ENCODE peak calls at places on chromosomes 12 and 14, in eight cellular contexts. X is PC-9, M is HL-60, R is thyroid gland, L is SK-N-SH, O is body of pancreas, P is HCT116, S is AG04450. G is an unnamed sample.

GRCh38 chr12:20596036-20596435 is 99.1 kb upstream of the SLCO1C1 start:
- DNase-seq in X (no peak), M (no peak), R (no peak), L (no peak), O (no peak), P (no peak), S (no peak), G (no peak)

GRCh38 chr14:105427893-105428485 is 8.4 kb downstream of the MTA1 start:
- DNase-seq in X (no peak), M (no peak), R (no peak), L (no peak), O (no peak), P (no peak), S (no peak), G (no peak)

GRCh38 chr14:89616425-89617141 is 199.6 kb upstream of the FOXN3 start:
- DNase-seq in X (no peak), M (no peak), R (no peak), L (peak), O (no peak), P (no peak), S (no peak), G (peak)

GRCh38 chr12:80792861-80793260 is 76.1 kb downstream of the MYF5 start:
- DNase-seq in X (no peak), M (no peak), R (no peak), L (no peak), O (no peak), P (no peak), S (no peak), G (no peak)

GRCh38 chr14:84686550-84686949 is 843.4 kb upstream of the FLRT2 start:
- DNase-seq in X (no peak), M (no peak), R (no peak), L (no peak), O (no peak), P (no peak), S (no peak), G (no peak)

GRCh38 chr14:94062344-94062904 is 18.6 kb downstream of the DDX24 start:
- DNase-seq in X (no peak), M (no peak), R (no peak), L (no peak), O (no peak), P (no peak), S (no peak), G (no peak)

GRCh38 chr14:103121846-103122577 is 1.2 kb upstream of the TNFAIP2 start:
- DNase-seq in X (peak), M (peak), R (peak), L (peak), O (peak), P (no peak), S (no peak), G (peak)

GRCh38 chr12:5200276-5201087 is 156.8 kb downstream of the KCNA5 start:
- DNase-seq in X (no peak), M (peak), R (peak), L (peak), O (peak), P (peak), S (no peak), G (peak)

GRCh38 chr14:95516554-95517209 is at the start of gene SYNE3:
- DNase-seq in X (no peak), M (no peak), R (peak), L (peak), O (no peak), P (no peak), S (no peak), G (peak)

GRCh38 chr12:76198839-76199238 is 114.4 kb upstream of the NAP1L1 start:
- DNase-seq in X (no peak), M (no peak), R (no peak), L (no peak), O (no peak), P (no peak), S (no peak), G (no peak)

GRCh38 chr14:70254476-70254961 is 65.8 kb upstream of the SLC8A3 start:
- DNase-seq in X (no peak), M (no peak), R (peak), L (peak), O (peak), P (no peak), S (no peak), G (peak)

GRCh38 chr14:35403085-35403396 is 1.5 kb downstream of the NFKBIA start:
- DNase-seq in X (no peak), M (no peak), R (peak), L (no peak), O (peak), P (no peak), S (no peak), G (no peak)

GRCh38 chr12:95487024-95487423 is 13.1 kb downstream of the METAP2 start:
- DNase-seq in X (no peak), M (peak), R (no peak), L (no peak), O (no peak), P (no peak), S (no peak), G (no peak)

GRCh38 chr12:121464331-121464730 is 64.4 kb downstream of the RNF34 start:
- DNase-seq in X (no peak), M (no peak), R (no peak), L (no peak), O (no peak), P (no peak), S (no peak), G (no peak)

GRCh38 chr14:89359477-89360222 is 57.4 kb downstream of the FOXN3 start:
- DNase-seq in X (no peak), M (no peak), R (no peak), L (no peak), O (peak), P (no peak), S (no peak), G (no peak)

GRCh38 chr14:50667491-50668007 is 557 bp downstream of the SAV1 start:
- DNase-seq in X (no peak), M (no peak), R (peak), L (peak), O (peak), P (no peak), S (no peak), G (no peak)

GRCh38 chr12:123057505-123058265 is 77.2 kb downstream of the ARL6IP4 start:
- DNase-seq in X (no peak), M (no peak), R (no peak), L (no peak), O (no peak), P (no peak), S (no peak), G (no peak)

GRCh38 chr14:101193845-101194355 is 290.4 kb upstream of the RTL1 start:
- DNase-seq in X (no peak), M (no peak), R (no peak), L (no peak), O (peak), P (no peak), S (no peak), G (no peak)

GRCh38 chr12:101969-102878 is 35.7 kb downstream of the IQSEC3 start:
- DNase-seq in X (no peak), M (no peak), R (no peak), L (peak), O (no peak), P (peak), S (no peak), G (no peak)

GRCh38 chr14:64951724-64952123 is 9.2 kb upstream of the GPX2 start:
- DNase-seq in X (no peak), M (no peak), R (no peak), L (no peak), O (no peak), P (no peak), S (no peak), G (no peak)

GRCh38 chr12:118120579-118121363 is 15.2 kb upstream of the PEBP1 start:
- DNase-seq in X (no peak), M (peak), R (peak), L (peak), O (peak), P (no peak), S (peak), G (peak)

GRCh38 chr12:89179983-89180382 is 172.3 kb downstream of the DUSP6 start:
- DNase-seq in X (peak), M (peak), R (peak), L (peak), O (no peak), P (no peak), S (no peak), G (peak)

GRCh38 chr12:29783773-29784666 is at the start of gene TMTC1:
- DNase-seq in X (no peak), M (no peak), R (peak), L (peak), O (peak), P (no peak), S (no peak), G (peak)

GRCh38 chr12:51863921-51864700 is 15.6 kb upstream of the FIGNL2 start:
- DNase-seq in X (no peak), M (no peak), R (no peak), L (peak), O (no peak), P (no peak), S (no peak), G (peak)

GRCh38 chr12:712172-712863 is 40.1 kb upstream of the WNK1 start:
- DNase-seq in X (peak), M (no peak), R (no peak), L (no peak), O (no peak), P (no peak), S (no peak), G (peak)

DNA sequence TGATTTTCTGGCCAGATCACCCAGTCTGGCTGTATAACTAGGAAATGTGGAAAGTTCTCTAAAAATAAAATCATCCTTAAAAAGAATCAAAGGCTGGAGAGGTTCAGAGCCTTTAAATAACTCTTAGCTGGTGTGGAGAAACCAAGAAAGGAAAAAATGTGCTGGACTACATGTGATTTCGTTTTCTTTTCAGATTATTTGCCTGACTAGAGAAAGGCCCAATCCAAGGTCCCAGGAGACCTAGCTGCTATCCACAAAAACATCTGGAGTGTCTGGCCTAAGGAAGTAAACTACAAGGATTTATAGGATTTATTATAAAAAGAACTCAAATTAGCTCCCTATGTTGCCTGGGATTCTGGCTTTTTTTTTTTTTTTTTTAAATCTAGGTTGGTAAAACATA is 773 bp upstream of the TMEM30B start:
- DNase-seq in X (no peak), M (no peak), R (no peak), L (no peak), O (no peak), P (no peak), S (no peak), G (no peak)
- TF ChIP-seq CTCF in X (no peak), M (no peak), R (no peak), L (no peak), O (no peak), P (no peak), S (no peak), G (no peak)

DNA sequence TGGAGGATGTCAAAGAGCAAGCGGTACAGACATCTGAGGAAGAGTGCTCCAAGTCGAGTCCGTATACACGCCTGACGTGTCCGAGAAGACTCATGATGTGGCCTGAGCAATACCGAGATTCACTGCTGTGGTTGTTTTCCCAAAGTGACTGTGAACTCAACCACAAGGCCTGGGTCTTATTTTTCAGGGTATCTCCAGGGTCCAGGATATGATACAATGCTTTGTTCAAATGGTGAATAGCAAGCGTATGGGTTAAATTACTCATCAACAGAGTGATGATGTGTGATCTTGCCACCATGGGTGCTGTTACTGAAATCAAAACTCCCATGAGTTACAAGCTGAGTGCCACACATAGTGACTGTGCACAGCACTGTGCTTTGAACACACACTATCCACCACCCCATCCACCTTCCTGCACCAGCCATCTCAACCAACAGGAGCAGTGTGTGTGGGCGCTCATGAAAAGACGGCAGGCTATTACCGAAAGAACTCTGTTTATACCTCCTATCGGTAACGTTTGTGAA is 109.6 kb downstream of the BCAT1 start:
- DNase-seq in X (no peak), M (no peak), R (no peak), L (no peak), O (no peak), P (no peak), S (no peak), G (no peak)
- H3K27ac ChIP-seq in X (no peak), M (no peak), R (no peak), L (peak), O (no peak), P (no peak), S (no peak), G (no peak)

GRCh38 chr14:81613341-81614045 is 79.8 kb upstream of the SEL1L start:
- DNase-seq in X (no peak), M (no peak), R (no peak), L (no peak), O (no peak), P (no peak), S (no peak), G (no peak)
- H3K4me3 ChIP-seq in X (no peak), M (no peak), R (no peak), L (no peak), O (no peak), P (no peak), S (no peak), G (no peak)

DNA sequence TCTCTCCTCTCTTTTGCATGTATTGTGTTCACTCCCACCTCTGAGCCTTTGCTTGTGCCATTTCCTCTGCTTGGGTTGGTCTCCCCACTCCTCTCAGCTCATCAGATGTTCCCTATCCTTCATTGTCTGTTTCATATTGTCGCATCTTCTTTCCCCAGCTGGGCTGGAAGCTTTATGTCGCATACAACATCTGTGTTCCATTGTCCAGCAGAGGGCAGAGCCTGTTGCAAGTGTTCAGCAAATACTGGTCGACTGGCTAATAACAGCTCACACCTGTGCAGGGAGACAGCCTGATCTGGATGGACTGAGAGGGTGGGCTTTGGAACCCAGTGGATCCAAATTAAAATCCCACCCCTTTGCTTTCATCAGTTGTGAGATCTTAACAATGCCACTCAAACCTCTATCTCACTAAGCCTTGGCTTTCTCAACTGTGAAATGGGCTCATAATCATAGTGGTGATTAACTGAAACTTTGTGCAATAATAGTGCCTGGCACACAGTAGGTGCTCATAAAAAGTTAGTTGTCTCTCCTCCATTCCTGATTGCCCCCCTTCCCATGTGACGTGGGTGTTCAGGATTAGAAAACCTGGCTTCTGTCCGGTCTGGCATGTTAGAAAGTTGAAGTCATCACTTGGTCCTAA is 75.8 kb downstream of the RIN3 start:
- DNase-seq in X (no peak), M (no peak), R (no peak), L (no peak), O (no peak), P (no peak), S (no peak), G (peak)
- TF ChIP-seq CTCF in X (peak), M (no peak), R (no peak), L (peak), O (no peak), P (peak), S (peak), G (peak)

DNA sequence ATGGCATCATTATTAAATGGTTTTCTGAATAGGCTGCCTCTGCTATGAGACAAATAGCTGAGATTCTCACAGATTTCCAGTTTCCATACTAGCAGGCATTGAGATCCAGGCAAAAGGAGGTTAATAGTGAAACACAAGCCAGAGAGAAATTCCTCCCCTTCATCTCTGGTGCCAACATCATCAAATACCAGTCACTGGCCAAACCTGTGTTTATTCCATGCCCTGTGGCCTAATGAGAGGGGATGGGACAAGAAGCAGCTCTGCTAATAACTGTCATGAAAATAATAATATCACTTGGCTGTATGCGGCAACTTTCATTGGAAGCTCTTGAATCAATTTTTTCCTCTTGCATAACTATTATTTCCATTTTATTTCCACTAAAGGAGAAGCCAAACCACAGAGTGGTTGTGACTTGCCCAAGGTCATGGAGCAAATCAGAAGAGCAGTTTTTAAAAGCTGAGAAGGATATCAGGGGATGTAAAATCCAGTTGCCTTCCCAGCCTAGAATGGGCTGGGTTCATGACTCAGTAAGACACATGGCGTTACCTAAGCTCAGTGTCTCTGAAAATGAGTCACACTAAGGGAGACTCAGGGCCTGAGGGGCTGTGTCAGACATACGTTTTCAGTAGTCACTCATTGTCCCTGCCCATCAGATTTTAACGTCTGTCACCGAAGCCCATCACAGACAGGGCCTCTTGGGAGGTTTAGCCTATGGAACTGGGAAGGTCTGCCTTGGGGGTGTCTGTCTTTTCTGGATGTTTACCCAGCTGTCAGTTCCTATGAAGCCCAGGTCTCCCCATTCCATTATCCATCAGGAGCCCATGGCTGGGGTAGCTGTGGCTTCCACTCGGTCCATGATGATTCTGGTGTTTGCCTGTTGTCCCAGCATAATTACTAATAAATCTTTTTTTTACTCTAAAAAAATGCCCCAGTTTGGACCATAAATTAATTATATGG is 208.8 kb upstream of the EEA1 start:
- DNase-seq in X (peak), M (peak), R (no peak), L (no peak), O (no peak), P (peak), S (no peak), G (no peak)
- H3K27ac ChIP-seq in X (peak), M (peak), R (no peak), L (peak), O (no peak), P (no peak), S (no peak), G (no peak)

GRCh38 chr12:66288121-66288520 is 14.2 kb upstream of the HELB start:
- DNase-seq in X (no peak), M (no peak), R (no peak), L (no peak), O (no peak), P (no peak), S (no peak), G (no peak)
- H3K4me3 ChIP-seq in X (no peak), M (no peak), R (no peak), L (no peak), O (no peak), P (no peak), S (no peak), G (no peak)

GRCh38 chr12:2836004-2836403 is 1.2 kb upstream of the NRIP2 start:
- DNase-seq in X (no peak), M (peak), R (no peak), L (no peak), O (no peak), P (no peak), S (no peak), G (no peak)

GRCh38 chr12:2834581-2835491 is at the start of gene NRIP2:
- DNase-seq in X (no peak), M (no peak), R (peak), L (peak), O (no peak), P (no peak), S (no peak), G (no peak)

GRCh38 chr12:2832550-2833127 is 2.2 kb downstream of the NRIP2 start:
- DNase-seq in X (no peak), M (no peak), R (no peak), L (no peak), O (no peak), P (no peak), S (no peak), G (no peak)

GRCh38 chr12:2833327-2833726 is 1.5 kb downstream of the NRIP2 start:
- DNase-seq in X (no peak), M (no peak), R (peak), L (no peak), O (no peak), P (no peak), S (no peak), G (no peak)

GRCh38 chr12:2833810-2834209 is 1.0 kb downstream of the NRIP2 start:
- DNase-seq in X (no peak), M (no peak), R (no peak), L (no peak), O (no peak), P (no peak), S (no peak), G (peak)
- TF ChIP-seq CTCF in X (no peak), M (no peak), R (no peak), L (no peak), O (no peak), P (no peak), S (no peak), G (no peak)

GRCh38 chr14:56580317-56580711 is 716 bp downstream of the TMEM260 start:
- DNase-seq in X (no peak), M (no peak), R (no peak), L (no peak), O (no peak), P (no peak), S (no peak), G (no peak)
- H3K27ac ChIP-seq in X (peak), M (peak), R (no peak), L (no peak), O (peak), P (peak), S (peak), G (peak)

DNA sequence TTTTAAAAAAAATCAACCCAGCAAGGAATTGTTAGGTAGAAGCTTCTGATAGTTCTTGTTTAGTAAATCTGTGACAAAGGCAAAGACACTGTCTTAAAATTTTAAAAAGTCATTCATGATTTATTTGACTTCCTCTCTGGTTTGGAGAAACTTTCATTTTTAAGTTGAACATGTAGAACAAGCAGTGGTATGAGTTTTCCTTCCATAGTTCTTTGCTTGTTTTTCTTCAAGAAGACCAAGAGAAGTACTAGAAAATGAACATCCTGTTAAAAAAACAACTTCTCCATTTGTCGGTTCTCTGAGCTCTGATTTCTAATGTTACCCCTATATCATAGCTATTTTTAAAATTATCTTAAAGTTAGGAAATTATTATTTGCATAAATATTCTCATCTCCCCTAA is 15.6 kb downstream of the DIP2B start:
- DNase-seq in X (no peak), M (no peak), R (no peak), L (no peak), O (no peak), P (no peak), S (no peak), G (no peak)
- H3K4me3 ChIP-seq in X (no peak), M (no peak), R (no peak), L (no peak), O (no peak), P (no peak), S (no peak), G (no peak)